ENCODE peak calls at places on chromosomes 6 and 20, in six cellular contexts. B, E, G, W, R and N are unnamed samples.

GRCh38 chr20:3911956-3912355 is 22.8 kb downstream of the PANK2 start:
- DNase-seq in B (no peak), E (no peak), G (no peak), W (peak), R (no peak), N (no peak)

GRCh38 chr20:63846128-63846771 is 15.0 kb upstream of the ABHD16B start:
- DNase-seq in B (peak), E (peak), G (peak), W (no peak), R (no peak), N (no peak)

GRCh38 chr6:143902827-143903226 is 38.6 kb downstream of the ZC2HC1B start:
- DNase-seq in B (no peak), E (no peak), G (no peak), W (no peak), R (no peak), N (no peak)

GRCh38 chr20:1324598-1325172 is 4.3 kb downstream of the SDCBP2 start:
- DNase-seq in B (peak), E (no peak), G (peak), W (no peak), R (no peak), N (peak)

GRCh38 chr6:127765949-127766348 is 134.9 kb downstream of the THEMIS start:
- DNase-seq in B (no peak), E (no peak), G (no peak), W (no peak), R (no peak), N (no peak)

GRCh38 chr6:90256698-90257485 is 39.8 kb downstream of the BACH2 start:
- DNase-seq in B (no peak), E (no peak), G (no peak), W (no peak), R (no peak), N (no peak)

GRCh38 chr6:14894105-14894504 is 351.8 kb upstream of the JARID2 start:
- DNase-seq in B (no peak), E (no peak), G (no peak), W (no peak), R (no peak), N (no peak)

GRCh38 chr20:60272790-60273189 is 314.6 kb downstream of the CDH26 start:
- DNase-seq in B (no peak), E (no peak), G (no peak), W (no peak), R (no peak), N (no peak)

GRCh38 chr6:44110966-44111365 is 16.3 kb downstream of the MRPL14 start:
- DNase-seq in B (no peak), E (no peak), G (no peak), W (no peak), R (no peak), N (no peak)

GRCh38 chr20:8132015-8132631 is at the start of gene PLCB1:
- DNase-seq in B (peak), E (peak), G (peak), W (peak), R (peak), N (peak)

GRCh38 chr20:62884556-62884955 is 22.9 kb upstream of the TCFL5 start:
- DNase-seq in B (no peak), E (no peak), G (no peak), W (no peak), R (no peak), N (no peak)

GRCh38 chr6:127462391-127462790 is 3.2 kb upstream of the KIAA0408 start:
- DNase-seq in B (no peak), E (no peak), G (no peak), W (no peak), R (no peak), N (no peak)

GRCh38 chr6:34532230-34532629 is 23.9 kb downstream of the SPDEF start:
- DNase-seq in B (no peak), E (no peak), G (no peak), W (no peak), R (no peak), N (no peak)

GRCh38 chr6:34534146-34534545 is 22.0 kb downstream of the SPDEF start:
- DNase-seq in B (no peak), E (no peak), G (no peak), W (no peak), R (no peak), N (no peak)

GRCh38 chr6:34530753-34531365 is 25.3 kb downstream of the SPDEF start:
- DNase-seq in B (no peak), E (no peak), G (no peak), W (no peak), R (no peak), N (no peak)

GRCh38 chr6:34529665-34530327 is 26.3 kb downstream of the SPDEF start:
- DNase-seq in B (no peak), E (no peak), G (no peak), W (peak), R (no peak), N (no peak)

GRCh38 chr6:34531580-34532201 is 24.4 kb downstream of the SPDEF start:
- DNase-seq in B (peak), E (peak), G (peak), W (no peak), R (peak), N (peak)
- TF ChIP-seq POLR2A in B (no peak), E (peak), G (no peak), W (no peak), R (peak), N (no peak)

GRCh38 chr6:28251648-28252506 is at the start of gene ZKSCAN4:
- DNase-seq in B (peak), E (peak), G (peak), W (peak), R (peak), N (peak)
- TF ChIP-seq POLR2A in B (no peak), E (no peak), G (peak), W (no peak), R (no peak), N (no peak)

DNA sequence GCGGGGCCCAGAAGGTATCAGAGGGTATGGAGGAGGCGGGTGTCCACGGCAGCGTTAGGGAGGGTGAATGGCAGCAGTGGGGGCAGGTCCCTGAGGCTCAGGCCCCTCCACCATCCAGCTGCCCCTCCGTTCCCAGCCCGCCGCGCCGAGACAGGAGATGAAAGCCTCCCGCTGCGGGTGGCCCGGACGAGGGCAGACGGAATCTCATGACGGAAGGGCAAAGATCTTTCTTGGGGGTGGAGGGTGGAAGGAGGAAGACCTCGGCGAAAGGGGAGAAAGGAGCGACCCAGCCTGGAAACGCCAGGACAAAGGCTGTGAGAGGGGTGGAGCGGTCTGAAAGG is 441 bp downstream of the MICAL1 start:
- DNase-seq in B (no peak), E (no peak), G (peak), W (no peak), R (peak), N (no peak)
- TF ChIP-seq POLR2A in B (no peak), E (no peak), G (no peak), W (no peak), R (no peak), N (no peak)

DNA sequence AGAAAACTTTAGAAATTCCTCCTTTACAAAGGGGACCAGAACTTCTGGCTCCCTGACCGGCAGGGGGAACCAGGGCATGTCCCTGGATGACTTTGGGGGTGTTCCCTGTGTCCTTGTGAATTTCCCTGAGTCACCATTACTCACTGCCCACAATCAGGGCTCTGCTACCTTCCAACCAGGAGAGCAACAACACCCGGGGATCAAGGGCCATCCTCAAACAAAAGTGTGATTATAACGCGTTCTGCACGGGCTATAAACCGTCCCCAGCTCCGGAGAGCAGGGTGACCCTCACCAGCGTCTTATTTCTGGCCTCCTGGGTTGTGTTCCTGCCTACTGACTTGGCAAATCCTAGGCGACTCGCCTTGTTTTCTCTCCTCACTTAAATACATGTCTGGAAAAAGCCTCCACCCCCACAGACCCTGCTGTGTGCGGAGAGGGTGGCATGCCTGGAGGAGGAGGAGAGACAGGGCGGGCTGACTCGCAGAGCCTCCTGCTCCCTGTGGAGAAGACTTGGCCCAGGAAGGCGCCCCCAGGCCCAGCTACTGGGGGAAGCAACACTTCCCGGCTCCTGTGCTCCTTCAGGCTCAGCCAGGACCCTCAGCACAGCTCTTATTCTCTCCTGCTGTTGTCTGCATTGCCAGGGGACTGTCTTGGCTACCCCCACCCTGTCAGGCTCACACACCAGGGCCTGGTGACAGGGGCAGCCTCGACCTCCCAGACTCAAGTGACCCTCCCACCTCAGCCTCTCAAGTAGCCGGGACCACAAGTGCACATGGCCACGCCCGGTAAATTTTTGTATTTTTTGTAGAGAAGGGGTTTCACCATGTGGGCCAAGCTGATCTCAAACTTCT is 54.1 kb downstream of the FGD2 start:
- DNase-seq in B (peak), E (peak), G (peak), W (peak), R (peak), N (peak)
- TF ChIP-seq POLR2A in B (no peak), E (no peak), G (no peak), W (no peak), R (no peak), N (no peak)

GRCh38 chr6:13795041-13795748 is 19.2 kb downstream of the MCUR1 start:
- DNase-seq in B (peak), E (peak), G (peak), W (peak), R (peak), N (peak)
- TF ChIP-seq POLR2A in B (no peak), E (no peak), G (no peak), W (no peak), R (no peak), N (no peak)

GRCh38 chr6:31620586-31621319 is at the start of gene PRRC2A:
- DNase-seq in B (peak), E (no peak), G (peak), W (peak), R (peak), N (peak)
- TF ChIP-seq POLR2A in B (peak), E (peak), G (no peak), W (no peak), R (peak), N (peak)

DNA sequence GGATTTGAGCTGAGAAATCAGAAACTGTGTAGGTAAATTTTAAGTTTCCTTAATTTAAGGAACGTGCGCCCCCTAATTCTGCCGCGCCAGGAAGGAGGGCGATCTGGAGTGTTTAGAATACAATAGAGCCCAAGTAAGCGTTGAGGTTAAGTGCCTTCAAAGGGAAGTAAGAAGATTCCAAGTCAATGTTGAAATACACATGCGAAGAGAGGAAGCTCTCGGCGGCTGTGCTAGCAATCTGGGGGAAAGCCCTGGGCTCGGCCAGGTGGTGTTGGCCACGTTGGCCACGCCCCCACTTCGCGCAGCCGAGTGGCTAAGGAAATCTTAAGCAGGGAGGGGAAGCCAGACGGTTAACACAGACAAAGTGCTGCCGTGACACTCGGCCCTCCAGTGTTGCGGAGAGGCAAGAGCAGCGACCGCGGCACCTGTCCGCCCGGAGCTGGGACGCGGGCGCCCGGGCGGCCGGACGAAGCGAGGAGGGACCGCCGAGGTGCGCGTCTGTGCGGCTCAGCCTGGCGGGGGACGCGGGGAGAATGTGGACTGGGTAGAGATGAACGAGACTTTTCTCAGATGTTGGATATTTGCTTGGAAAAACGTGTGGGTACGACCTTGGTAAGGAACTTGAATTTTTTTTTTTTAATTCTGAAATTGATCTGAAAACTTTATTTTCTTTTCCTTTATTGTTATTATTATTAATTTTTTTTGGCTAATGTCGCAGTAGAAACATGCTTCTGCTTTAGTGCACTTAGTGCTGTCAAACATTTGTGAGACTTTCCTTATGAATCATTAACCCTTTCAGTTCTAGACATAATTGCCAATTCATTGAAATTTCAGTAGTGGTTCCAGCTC is at the start of gene PRDM1:
- DNase-seq in B (peak), E (peak), G (peak), W (peak), R (peak), N (peak)
- TF ChIP-seq POLR2A in B (peak), E (peak), G (no peak), W (no peak), R (peak), N (no peak)

GRCh38 chr6:130222775-130223174 is at the start of gene SAMD3:
- DNase-seq in B (no peak), E (no peak), G (no peak), W (no peak), R (no peak), N (no peak)

GRCh38 chr6:130218136-130218535 is 4.6 kb downstream of the SAMD3 start:
- DNase-seq in B (no peak), E (no peak), G (no peak), W (no peak), R (no peak), N (no peak)

GRCh38 chr6:130223508-130223907 is 757 bp upstream of the SAMD3 start:
- DNase-seq in B (no peak), E (no peak), G (peak), W (no peak), R (no peak), N (no peak)
- TF ChIP-seq POLR2A in B (no peak), E (no peak), G (no peak), W (no peak), R (no peak), N (no peak)